ENCODE peak calls at places on chromosomes 7 and 10, in six cellular contexts. One of them, this sample, is unnamed.

GRCh38 chr7:128268233-128268632 is 27.2 kb downstream of the LEP start:
- DNase-seq in T-helper 17 cell: no peak
- DNase-seq in kidney epithelial cell: no peak
- DNase-seq in foreskin keratinocyte: no peak
- DNase-seq in amygdala: no peak
- DNase-seq in progenitor cell of endocrine pancreas: no peak
- DNase-seq in this sample: no peak

GRCh38 chr7:18993933-18994668 is 123.3 kb downstream of the TWIST1 start:
- DNase-seq in T-helper 17 cell: no peak
- DNase-seq in kidney epithelial cell: no peak
- DNase-seq in foreskin keratinocyte: no peak
- DNase-seq in amygdala: no peak
- DNase-seq in progenitor cell of endocrine pancreas: no peak
- DNase-seq in this sample: no peak

GRCh38 chr10:80148166-80148805 is 15.8 kb downstream of the PLAC9 start:
- DNase-seq in T-helper 17 cell: no peak
- DNase-seq in kidney epithelial cell: no peak
- DNase-seq in foreskin keratinocyte: no peak
- DNase-seq in amygdala: no peak
- DNase-seq in progenitor cell of endocrine pancreas: no peak
- DNase-seq in this sample: no peak

GRCh38 chr7:30888783-30889182 is 22.9 kb upstream of the AQP1 start:
- DNase-seq in T-helper 17 cell: no peak
- DNase-seq in kidney epithelial cell: peak
- DNase-seq in foreskin keratinocyte: peak
- DNase-seq in amygdala: no peak
- DNase-seq in progenitor cell of endocrine pancreas: no peak
- DNase-seq in this sample: no peak

GRCh38 chr7:50739744-50740455 is 42.8 kb downstream of the GRB10 start:
- DNase-seq in T-helper 17 cell: no peak
- DNase-seq in kidney epithelial cell: no peak
- DNase-seq in foreskin keratinocyte: no peak
- DNase-seq in amygdala: no peak
- DNase-seq in progenitor cell of endocrine pancreas: no peak
- DNase-seq in this sample: peak

GRCh38 chr10:99538287-99538917 is 5.7 kb downstream of the NKX2-3 start:
- DNase-seq in T-helper 17 cell: no peak
- DNase-seq in kidney epithelial cell: no peak
- DNase-seq in foreskin keratinocyte: no peak
- DNase-seq in amygdala: no peak
- DNase-seq in progenitor cell of endocrine pancreas: no peak
- DNase-seq in this sample: no peak

GRCh38 chr10:76430330-76430729 is 998.9 kb downstream of the LRMDA start:
- DNase-seq in T-helper 17 cell: no peak
- DNase-seq in kidney epithelial cell: no peak
- DNase-seq in foreskin keratinocyte: no peak
- DNase-seq in amygdala: no peak
- DNase-seq in progenitor cell of endocrine pancreas: no peak
- DNase-seq in this sample: no peak

GRCh38 chr10:99685232-99686041 is 26.1 kb downstream of the ENTPD7 start:
- DNase-seq in T-helper 17 cell: no peak
- DNase-seq in kidney epithelial cell: no peak
- DNase-seq in foreskin keratinocyte: peak
- DNase-seq in amygdala: no peak
- DNase-seq in progenitor cell of endocrine pancreas: no peak
- DNase-seq in this sample: no peak

GRCh38 chr10:27743736-27744477 is 1.7 kb downstream of the MKX start:
- DNase-seq in T-helper 17 cell: no peak
- DNase-seq in kidney epithelial cell: no peak
- DNase-seq in foreskin keratinocyte: peak
- DNase-seq in amygdala: no peak
- DNase-seq in progenitor cell of endocrine pancreas: no peak
- DNase-seq in this sample: no peak

GRCh38 chr7:143351574-143351973 is 10.9 kb downstream of the FAM131B start:
- DNase-seq in T-helper 17 cell: no peak
- DNase-seq in kidney epithelial cell: no peak
- DNase-seq in foreskin keratinocyte: no peak
- DNase-seq in amygdala: no peak
- DNase-seq in progenitor cell of endocrine pancreas: no peak
- DNase-seq in this sample: no peak

GRCh38 chr10:133260895-133261725 is 15.6 kb downstream of the ADAM8 start:
- DNase-seq in T-helper 17 cell: peak
- DNase-seq in kidney epithelial cell: no peak
- DNase-seq in foreskin keratinocyte: no peak
- DNase-seq in amygdala: peak
- DNase-seq in progenitor cell of endocrine pancreas: no peak
- DNase-seq in this sample: peak

GRCh38 chr10:132336064-132336746 is 4.2 kb downstream of the LRRC27 start:
- DNase-seq in T-helper 17 cell: no peak
- DNase-seq in kidney epithelial cell: no peak
- DNase-seq in foreskin keratinocyte: no peak
- DNase-seq in amygdala: no peak
- DNase-seq in progenitor cell of endocrine pancreas: no peak
- DNase-seq in this sample: no peak

GRCh38 chr7:111678281-111678680 is 116.0 kb upstream of the IMMP2L start:
- DNase-seq in T-helper 17 cell: no peak
- DNase-seq in kidney epithelial cell: no peak
- DNase-seq in foreskin keratinocyte: peak
- DNase-seq in amygdala: no peak
- DNase-seq in progenitor cell of endocrine pancreas: no peak
- DNase-seq in this sample: no peak

GRCh38 chr7:37410305-37411209 is 38.1 kb downstream of the ELMO1 start:
- DNase-seq in T-helper 17 cell: no peak
- DNase-seq in kidney epithelial cell: no peak
- DNase-seq in foreskin keratinocyte: no peak
- DNase-seq in amygdala: no peak
- DNase-seq in progenitor cell of endocrine pancreas: no peak
- DNase-seq in this sample: no peak

GRCh38 chr7:70568674-70569334 is 563.1 kb upstream of the GALNT17 start:
- DNase-seq in T-helper 17 cell: no peak
- DNase-seq in kidney epithelial cell: no peak
- DNase-seq in foreskin keratinocyte: no peak
- DNase-seq in amygdala: no peak
- DNase-seq in progenitor cell of endocrine pancreas: no peak
- DNase-seq in this sample: no peak

This sample was measured in activated effector memory CD4-positive, alpha-beta T cell treated with Interleukin-2 at 50 U/mL for 16 hours.